ENCODE peak calls at places on chromosomes 1 and 21, in four cellular contexts. One of them, this sample, is unnamed.

GRCh38 chr1:30662291-30662840 is 61.0 kb downstream of the MATN1 start:
- DNase-seq in fibroblast of pulmonary artery: no peak
- DNase-seq in AG09309: no peak
- DNase-seq in stomach: no peak
- DNase-seq in this sample: no peak

GRCh38 chr21:31862078-31862477 is 10.7 kb upstream of the HUNK start:
- DNase-seq in fibroblast of pulmonary artery: no peak
- DNase-seq in AG09309: no peak
- DNase-seq in stomach: no peak
- DNase-seq in this sample: no peak

GRCh38 chr1:183023146-183023600 is at the start of gene LAMC1:
- DNase-seq in fibroblast of pulmonary artery: peak
- DNase-seq in AG09309: no peak
- DNase-seq in stomach: peak
- DNase-seq in this sample: no peak

GRCh38 chr1:154837679-154838171 is 32.4 kb downstream of the KCNN3 start:
- DNase-seq in fibroblast of pulmonary artery: peak
- DNase-seq in AG09309: no peak
- DNase-seq in stomach: peak
- DNase-seq in this sample: no peak

GRCh38 chr1:38197566-38197965 is 151.0 kb upstream of the POU3F1 start:
- DNase-seq in fibroblast of pulmonary artery: no peak
- DNase-seq in AG09309: no peak
- DNase-seq in stomach: no peak
- DNase-seq in this sample: no peak

GRCh38 chr1:108572182-108572581 is 12.3 kb downstream of the EEIG2 start:
- DNase-seq in fibroblast of pulmonary artery: no peak
- DNase-seq in AG09309: no peak
- DNase-seq in stomach: no peak
- DNase-seq in this sample: no peak

GRCh38 chr1:218765753-218766152 is 407.9 kb upstream of the LYPLAL1 start:
- DNase-seq in fibroblast of pulmonary artery: peak
- DNase-seq in AG09309: no peak
- DNase-seq in stomach: no peak
- DNase-seq in this sample: no peak

GRCh38 chr1:201450721-201451291 is 18.2 kb downstream of the PHLDA3 start:
- DNase-seq in fibroblast of pulmonary artery: peak
- DNase-seq in AG09309: no peak
- DNase-seq in stomach: no peak
- DNase-seq in this sample: no peak

GRCh38 chr1:41874350-41874749 is 44.4 kb downstream of the HIVEP3 start:
- DNase-seq in fibroblast of pulmonary artery: no peak
- DNase-seq in AG09309: no peak
- DNase-seq in stomach: no peak
- DNase-seq in this sample: no peak

GRCh38 chr1:7403265-7404045 is 367.6 kb upstream of the VAMP3 start:
- DNase-seq in fibroblast of pulmonary artery: no peak
- DNase-seq in AG09309: no peak
- DNase-seq in stomach: peak
- DNase-seq in this sample: no peak

GRCh38 chr1:108661030-108661609 is at the start of gene HENMT1:
- DNase-seq in fibroblast of pulmonary artery: peak
- DNase-seq in AG09309: no peak
- DNase-seq in stomach: peak
- DNase-seq in this sample: no peak

GRCh38 chr1:36482724-36483388 is at the start of gene CSF3R:
- DNase-seq in fibroblast of pulmonary artery: no peak
- DNase-seq in AG09309: no peak
- DNase-seq in stomach: no peak
- DNase-seq in this sample: no peak

GRCh38 chr1:29653886-29654450 is 417.6 kb downstream of the PTPRU start:
- DNase-seq in fibroblast of pulmonary artery: no peak
- DNase-seq in AG09309: no peak
- DNase-seq in stomach: no peak
- DNase-seq in this sample: no peak

GRCh38 chr1:44808938-44809917 is 905 bp downstream of the BTBD19 start:
- DNase-seq in fibroblast of pulmonary artery: peak
- DNase-seq in AG09309: no peak
- DNase-seq in stomach: peak
- DNase-seq in this sample: no peak
- TF ChIP-seq CTCF in fibroblast of pulmonary artery: peak
- TF ChIP-seq CTCF in AG09309: peak
- TF ChIP-seq CTCF in stomach: no peak
- TF ChIP-seq CTCF in this sample: peak

DNA sequence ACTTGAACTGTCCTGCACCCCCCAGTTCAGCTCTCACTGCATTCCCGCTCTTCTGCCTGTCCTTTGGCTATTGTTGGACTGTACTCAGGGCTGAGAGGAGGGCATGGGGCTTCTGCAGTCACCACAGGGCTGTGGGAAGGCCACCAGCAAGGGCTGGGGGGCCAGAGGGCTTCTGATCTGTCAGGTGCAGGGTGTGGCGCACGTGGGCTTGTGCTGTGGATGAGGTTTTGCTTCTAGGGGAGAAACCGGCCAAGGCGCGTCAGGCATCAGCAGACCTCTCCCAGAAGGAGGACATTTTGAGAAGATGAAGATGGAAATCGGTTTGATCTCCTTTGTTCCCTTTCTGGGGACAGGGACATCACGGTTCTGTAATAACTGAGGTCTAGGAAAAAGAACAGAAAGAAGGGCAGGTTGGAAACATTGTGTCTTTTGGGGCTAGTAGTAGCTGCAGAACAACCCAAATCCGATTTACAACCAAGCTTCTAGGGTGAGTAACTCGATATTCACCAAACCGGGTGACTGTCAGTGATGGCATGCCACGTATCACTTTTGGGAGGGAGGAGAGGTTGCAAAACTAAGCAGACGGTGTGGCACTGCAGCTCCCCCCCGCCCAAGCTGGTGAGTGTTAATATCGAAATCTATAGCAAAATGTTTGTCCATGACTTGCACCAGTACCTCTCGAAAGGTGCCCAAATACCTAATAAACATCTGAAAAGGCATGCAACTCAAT is 40.9 kb downstream of the AGPAT3 start:
- DNase-seq in fibroblast of pulmonary artery: no peak
- DNase-seq in AG09309: no peak
- DNase-seq in stomach: no peak
- DNase-seq in this sample: no peak
- H3K4me3 ChIP-seq in fibroblast of pulmonary artery: no peak
- H3K4me3 ChIP-seq in AG09309: no peak
- H3K4me3 ChIP-seq in stomach: no peak
- H3K4me3 ChIP-seq in this sample: no peak

DNA sequence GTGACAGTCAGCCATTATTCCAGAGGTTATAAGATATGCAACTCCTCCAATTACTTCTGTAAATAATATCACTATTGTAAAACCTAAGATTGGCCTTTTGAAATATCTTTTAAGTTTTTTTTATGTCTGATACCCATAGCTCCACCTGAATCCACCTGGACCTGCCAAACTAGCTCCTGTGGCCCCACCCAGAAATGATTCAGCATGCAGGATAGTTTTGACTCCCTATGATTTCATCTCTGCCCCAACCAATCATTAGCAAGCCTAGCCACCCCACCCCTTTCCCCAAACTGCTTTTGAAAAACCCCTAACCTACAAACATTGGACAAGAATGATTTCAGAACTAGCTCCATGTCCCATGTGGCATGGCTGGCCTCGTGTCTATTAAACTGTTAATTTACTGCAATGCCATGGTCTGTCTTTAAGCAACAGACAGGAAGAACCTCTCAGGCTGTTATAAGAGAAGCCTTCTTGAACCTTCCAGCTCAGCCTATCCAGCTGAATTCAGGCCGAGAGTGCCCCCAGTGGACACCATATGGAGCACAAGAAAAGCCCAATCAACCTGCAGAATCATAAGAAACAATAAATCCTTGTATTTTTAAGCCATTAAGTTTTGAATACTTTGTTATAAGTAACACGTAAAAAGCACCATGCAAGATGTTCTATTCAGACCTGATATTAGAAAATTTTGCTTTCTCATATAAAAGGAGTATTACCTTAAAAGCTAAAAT is 263.0 kb upstream of the ZRANB2 start:
- DNase-seq in fibroblast of pulmonary artery: no peak
- DNase-seq in AG09309: no peak
- DNase-seq in stomach: no peak
- DNase-seq in this sample: no peak
- TF ChIP-seq CTCF in fibroblast of pulmonary artery: peak
- TF ChIP-seq CTCF in AG09309: peak
- TF ChIP-seq CTCF in stomach: no peak
- TF ChIP-seq CTCF in this sample: peak

GRCh38 chr1:214447557-214447871 is 103.9 kb downstream of the PTPN14 start:
- DNase-seq in fibroblast of pulmonary artery: no peak
- DNase-seq in AG09309: no peak
- DNase-seq in stomach: no peak
- DNase-seq in this sample: no peak
- H3K4me3 ChIP-seq in fibroblast of pulmonary artery: no peak
- H3K4me3 ChIP-seq in AG09309: no peak
- H3K4me3 ChIP-seq in stomach: no peak
- H3K4me3 ChIP-seq in this sample: peak

DNA sequence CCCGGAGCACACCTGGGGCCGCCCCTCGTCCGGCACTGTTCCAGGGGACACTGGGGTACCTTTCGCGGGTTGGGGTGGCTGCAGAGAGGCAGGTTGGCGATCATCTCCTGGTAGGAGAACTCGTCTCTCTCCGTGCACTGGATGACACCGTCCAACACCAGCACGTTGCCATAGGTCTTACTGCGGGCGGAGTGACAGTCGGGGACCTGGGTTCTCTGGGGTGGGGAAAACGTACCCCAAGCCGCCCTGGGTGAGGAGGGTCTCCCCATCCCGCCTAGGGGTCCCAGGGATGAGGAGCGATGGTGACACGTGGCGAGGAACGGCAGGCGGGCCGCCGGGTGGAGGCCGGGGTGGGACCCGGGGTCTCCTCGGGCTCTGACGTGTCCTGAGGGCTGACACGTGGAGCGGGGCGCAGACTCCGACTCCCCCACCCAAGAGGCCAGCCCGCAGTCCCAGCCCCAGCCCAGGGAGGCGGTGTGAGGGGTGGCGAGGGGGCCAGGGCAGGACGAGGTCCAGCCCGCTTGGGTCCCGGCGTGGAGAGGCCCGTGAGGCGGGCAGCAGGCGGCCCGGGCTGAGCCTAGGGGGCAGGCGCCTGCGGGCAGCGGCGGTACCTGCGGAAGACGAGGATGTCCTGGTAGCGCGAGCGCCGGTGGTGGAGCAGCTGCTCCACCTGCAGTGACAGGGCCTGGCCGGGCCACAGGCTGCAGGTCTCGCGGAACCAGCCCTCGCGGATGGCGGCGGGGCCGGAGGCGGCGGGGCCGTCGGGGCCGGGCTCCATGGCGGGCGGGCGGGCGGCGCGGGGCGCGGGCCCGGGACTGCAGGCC is 440 bp downstream of the SRM start:
- DNase-seq in fibroblast of pulmonary artery: no peak
- DNase-seq in AG09309: no peak
- DNase-seq in stomach: no peak
- DNase-seq in this sample: no peak
- TF ChIP-seq CTCF in fibroblast of pulmonary artery: no peak
- TF ChIP-seq CTCF in AG09309: peak
- TF ChIP-seq CTCF in stomach: no peak
- TF ChIP-seq CTCF in this sample: no peak

GRCh38 chr1:87134061-87134460 is 194.6 kb upstream of the LMO4 start:
- DNase-seq in fibroblast of pulmonary artery: no peak
- DNase-seq in AG09309: no peak
- DNase-seq in stomach: no peak
- DNase-seq in this sample: no peak
- H3K4me3 ChIP-seq in fibroblast of pulmonary artery: no peak
- H3K4me3 ChIP-seq in AG09309: no peak
- H3K4me3 ChIP-seq in stomach: no peak
- H3K4me3 ChIP-seq in this sample: no peak

This sample was measured in retinal pigment epithelial cell.